ENCODE peak calls at places on chromosomes 4 and X, in ten cellular contexts. R is foreskin keratinocyte, B is astrocyte of the cerebellum, Y is sigmoid colon, I is HCT116, S is adrenal gland, F is HFF-Myc, W is kidney, E is AG04449, Q is pancreas. X is an unnamed sample.

GRCh38 chr4:148315049-148315448 is 127.2 kb downstream of the NR3C2 start:
- DNase-seq in R (peak), W (no peak), S (no peak), F (no peak), B (peak), Y (no peak), E (no peak), I (no peak), Q (no peak), X (no peak)

GRCh38 chrX:108511721-108512120 is 72.1 kb downstream of the COL4A5 start:
- DNase-seq in Q (no peak), W (no peak), R (no peak), E (no peak), F (no peak), S (no peak), Y (no peak), I (no peak), B (peak), X (no peak)

GRCh38 chrX:19544693-19545305 is 29.5 kb upstream of the MAP3K15 start:
- DNase-seq in Y (no peak), R (no peak), B (peak), S (peak), Q (peak), W (no peak), F (peak), I (peak), E (no peak), X (peak)

GRCh38 chr4:152536545-152537182 is 772 bp upstream of the FBXW7 start:
- DNase-seq in E (no peak), Q (no peak), R (no peak), I (peak), B (no peak), S (no peak), F (no peak), Y (no peak), W (peak), X (no peak)

GRCh38 chrX:13955975-13956374 is 73.7 kb downstream of the GEMIN8 start:
- DNase-seq in Y (no peak), Q (no peak), W (no peak), B (no peak), S (no peak), E (no peak), F (no peak), I (no peak), R (no peak), X (no peak)

GRCh38 chr4:5755161-5755560 is 44.2 kb downstream of the EVC start:
- DNase-seq in E (no peak), I (no peak), W (no peak), B (no peak), S (no peak), F (no peak), R (no peak), Q (no peak), Y (no peak), X (no peak)

GRCh38 chr4:125313497-125313896 is 1.3 kb upstream of the FAT4 start:
- DNase-seq in F (peak), Q (peak), R (peak), I (peak), W (no peak), Y (peak), B (peak), E (peak), S (peak), X (peak)

GRCh38 chrX:133980406-133980805 is 5.0 kb downstream of the GPC3 start:
- DNase-seq in W (no peak), B (no peak), Y (no peak), I (no peak), Q (no peak), F (no peak), E (no peak), R (no peak), S (no peak), X (no peak)

GRCh38 chrX:100830547-100830946 is 10.4 kb downstream of the CSTF2 start:
- DNase-seq in Q (no peak), W (no peak), B (no peak), I (no peak), E (no peak), F (no peak), Y (no peak), R (no peak), S (no peak), X (no peak)

GRCh38 chrX:16124201-16124600 is 836 bp downstream of the GRPR start:
- DNase-seq in Q (peak), R (no peak), E (no peak), I (no peak), Y (no peak), S (no peak), F (no peak), B (no peak), W (no peak), X (no peak)

GRCh38 chrX:122238801-122239200 is 945.3 kb upstream of the GRIA3 start:
- DNase-seq in S (peak), W (no peak), F (peak), R (peak), E (no peak), Q (no peak), I (no peak), Y (no peak), B (no peak), X (no peak)

DNA sequence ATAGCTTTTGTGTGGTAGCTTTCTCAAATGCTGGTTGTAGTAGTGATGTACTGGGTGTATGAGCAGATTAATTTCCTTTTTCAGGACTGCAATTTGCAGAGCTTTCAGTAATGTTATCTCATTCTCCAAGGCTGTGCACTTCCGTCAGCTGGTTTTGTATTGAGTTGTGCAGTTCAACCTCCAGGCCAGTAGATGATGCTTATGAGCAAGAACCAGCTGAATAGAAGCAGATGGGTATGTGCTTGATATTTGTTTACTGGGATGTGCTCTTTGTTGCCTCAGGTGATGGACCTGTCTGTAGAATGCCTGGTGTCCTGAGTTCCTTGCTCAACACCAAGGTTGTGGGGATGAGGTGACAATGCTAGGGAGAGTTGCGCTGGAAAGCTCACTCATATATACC is 462.8 kb downstream of the PCDH18 start:
- DNase-seq in R (no peak), E (no peak), F (no peak), Q (no peak), S (no peak), B (no peak), W (no peak), Y (no peak), I (no peak), X (no peak)
- TF ChIP-seq CTCF in R (peak), E (no peak), F (no peak), Q (no peak), S (no peak), B (no peak), W (no peak), Y (no peak), I (no peak), X (no peak)

GRCh38 chr4:83993774-83994173 is 457.9 kb downstream of the GPAT3 start:
- DNase-seq in S (no peak), I (no peak), R (no peak), E (no peak), B (no peak), F (no peak), Y (no peak), W (peak), Q (no peak), X (no peak)
- TF ChIP-seq CTCF in S (no peak), I (no peak), R (peak), E (no peak), B (no peak), F (peak), Y (no peak), W (no peak), Q (no peak), X (peak)

DNA sequence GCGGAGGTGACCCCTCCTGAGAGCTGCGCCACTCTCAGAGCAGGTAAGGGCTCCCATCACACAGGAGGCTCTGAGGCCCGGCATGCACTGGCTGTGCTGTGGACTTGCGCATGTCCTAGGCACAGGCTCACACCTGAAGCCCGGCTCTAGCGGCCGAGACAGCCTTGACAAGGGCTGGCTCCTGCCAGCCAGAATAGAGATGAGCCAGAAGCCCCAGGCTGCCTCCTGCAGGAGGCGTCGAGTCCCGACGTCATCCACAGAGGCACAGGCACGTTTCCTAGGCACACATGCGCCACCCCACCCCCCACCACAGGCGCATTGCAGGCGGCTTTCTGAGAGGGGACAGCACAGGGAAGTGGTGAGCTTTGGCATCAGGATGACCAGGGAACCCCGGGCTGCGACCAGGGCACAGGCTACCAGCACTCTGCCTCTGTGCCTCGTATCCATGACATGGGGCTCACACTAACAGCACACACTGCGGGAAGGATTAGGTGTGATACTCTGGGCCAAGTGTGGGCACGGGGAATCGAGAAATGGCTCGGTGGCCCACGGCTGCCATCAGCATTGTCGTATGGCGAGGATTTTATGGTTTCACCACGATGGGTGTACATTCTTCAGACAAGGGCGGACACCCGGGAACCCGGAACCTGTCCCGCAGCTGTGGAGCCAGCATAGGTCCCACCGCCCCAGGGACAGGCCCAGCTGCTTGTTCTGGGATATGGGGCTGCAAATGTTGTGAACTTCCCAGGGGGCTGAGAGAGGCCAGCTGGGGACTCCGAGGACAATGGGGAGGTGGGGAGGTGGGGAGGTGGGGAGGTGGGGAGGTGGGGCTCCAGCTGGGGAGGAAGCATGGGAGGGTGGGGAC is 90.7 kb upstream of the ADRA2C start:
- DNase-seq in I (peak), Y (peak), Q (no peak), E (no peak), S (no peak), F (no peak), W (peak), R (no peak), B (no peak), X (no peak)
- TF ChIP-seq CTCF in I (no peak), Y (no peak), Q (no peak), E (no peak), S (no peak), F (no peak), W (no peak), R (no peak), B (no peak), X (no peak)

GRCh38 chrX:118383120-118383519 is 37.2 kb downstream of the WDR44 start:
- DNase-seq in Q (no peak), E (no peak), Y (no peak), S (no peak), I (no peak), W (no peak), B (no peak), F (no peak), R (no peak), X (no peak)
- TF ChIP-seq CTCF in Q (no peak), E (no peak), Y (no peak), S (no peak), I (no peak), W (no peak), B (no peak), F (no peak), R (no peak), X (no peak)

GRCh38 chr4:26233350-26233749 is 87.5 kb upstream of the RBPJ start:
- DNase-seq in W (no peak), R (no peak), E (no peak), B (no peak), I (no peak), Q (no peak), F (no peak), Y (no peak), S (no peak), X (no peak)

GRCh38 chr4:26238426-26238781 is 82.4 kb upstream of the RBPJ start:
- DNase-seq in I (no peak), S (no peak), W (no peak), Q (no peak), B (no peak), Y (no peak), R (no peak), E (no peak), F (no peak), X (no peak)

GRCh38 chr4:26237916-26238315 is 82.9 kb upstream of the RBPJ start:
- DNase-seq in W (no peak), B (no peak), I (no peak), S (no peak), F (no peak), Y (no peak), E (no peak), R (no peak), Q (no peak), X (no peak)

GRCh38 chr4:26238782-26239647 is 81.8 kb upstream of the RBPJ start:
- DNase-seq in E (no peak), F (no peak), I (no peak), Y (no peak), Q (no peak), B (no peak), S (no peak), R (no peak), W (no peak), X (peak)

GRCh38 chr4:26235500-26235899 is 85.3 kb upstream of the RBPJ start:
- DNase-seq in F (no peak), B (no peak), I (no peak), Y (peak), Q (no peak), S (peak), R (peak), W (no peak), E (peak), X (peak)
- TF ChIP-seq CTCF in F (no peak), B (no peak), I (no peak), Y (no peak), Q (no peak), S (no peak), R (peak), W (no peak), E (peak), X (peak)

GRCh38 chr4:14770025-14770424 is 232.3 kb upstream of the CPEB2 start:
- DNase-seq in B (no peak), R (no peak), F (no peak), Q (no peak), W (no peak), E (no peak), Y (no peak), I (no peak), S (no peak), X (no peak)
- TF ChIP-seq CTCF in B (no peak), R (no peak), F (no peak), Q (no peak), W (no peak), E (no peak), Y (no peak), I (no peak), S (no peak), X (no peak)

GRCh38 chrX:136162827-136163427 is 15.6 kb downstream of the FHL1 start:
- DNase-seq in F (no peak), E (no peak), B (no peak), R (peak), Q (no peak), I (peak), W (no peak), S (peak), Y (peak), X (no peak)
- TF ChIP-seq CTCF in F (peak), E (peak), B (peak), R (peak), Q (peak), I (peak), W (peak), S (peak), Y (peak), X (peak)

GRCh38 chr4:151045907-151046306 is 30.8 kb upstream of the LRBA start:
- DNase-seq in E (no peak), B (no peak), F (no peak), I (peak), Y (no peak), S (no peak), W (no peak), Q (no peak), R (no peak), X (no peak)
- TF ChIP-seq CTCF in E (no peak), B (no peak), F (no peak), I (peak), Y (no peak), S (no peak), W (peak), Q (no peak), R (peak), X (no peak)

DNA sequence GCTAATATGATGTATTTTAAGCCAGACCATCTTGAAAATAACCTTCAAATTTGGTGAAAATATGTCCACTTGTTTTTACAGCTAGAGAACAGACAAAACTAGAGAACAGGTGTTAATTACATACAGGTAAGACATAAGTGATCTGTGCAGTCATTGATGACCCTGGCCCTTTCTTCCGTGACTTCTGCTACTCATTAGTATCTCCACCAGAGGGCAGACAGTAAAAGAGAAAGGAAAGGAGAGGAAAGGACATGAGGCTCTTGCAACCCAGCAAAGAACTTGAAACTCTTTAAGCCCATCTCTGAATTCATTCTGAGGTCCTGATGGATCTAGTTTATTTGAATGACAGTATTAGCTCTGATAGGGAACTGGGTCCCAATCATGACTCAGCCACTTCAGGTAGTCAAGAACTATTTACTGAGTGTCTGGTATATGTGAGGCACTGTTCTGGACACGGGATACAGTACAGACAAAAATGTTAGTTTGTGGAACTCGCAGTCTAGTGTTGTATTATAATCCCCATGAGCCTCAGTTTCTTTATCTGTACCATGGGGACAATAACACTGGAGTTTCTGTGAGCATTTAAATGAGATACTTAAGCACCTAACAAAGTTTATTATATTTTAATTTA is 121.0 kb upstream of the TEX13D start:
- DNase-seq in I (peak), B (no peak), E (no peak), W (no peak), R (no peak), Y (no peak), F (no peak), S (no peak), Q (no peak), X (no peak)
- TF ChIP-seq CTCF in I (peak), B (peak), E (peak), W (peak), R (peak), Y (peak), F (peak), S (peak), Q (peak), X (peak)